ENCODE peak calls at places on chromosomes 2 and 18, in eight cellular contexts. A, Y, K, V, I, Q, B and F are unnamed samples.

GRCh38 chr2:127293386-127293757 is 572 bp downstream of the ERCC3 start:
- DNase-seq in A (peak), Y (no peak), K (no peak), V (peak), I (no peak), Q (no peak), B (no peak), F (no peak)

GRCh38 chr2:96164459-96165184 is 19.4 kb upstream of the DUSP2 start:
- DNase-seq in A (no peak), Y (no peak), K (no peak), V (no peak), I (peak), Q (peak), B (no peak), F (no peak)

GRCh38 chr2:85589982-85590791 is 5.4 kb upstream of the RNF181 start:
- DNase-seq in A (peak), Y (peak), K (no peak), V (peak), I (no peak), Q (no peak), B (peak), F (peak)

GRCh38 chr2:8437228-8437948 is 244.5 kb upstream of the ID2 start:
- DNase-seq in A (no peak), Y (no peak), K (no peak), V (no peak), I (no peak), Q (peak), B (no peak), F (no peak)

GRCh38 chr18:25305584-25305983 is 46.4 kb downstream of the ZNF521 start:
- DNase-seq in A (no peak), Y (no peak), K (no peak), V (peak), I (no peak), Q (no peak), B (no peak), F (no peak)

GRCh38 chr18:8496186-8496585 is 113.1 kb upstream of the RAB12 start:
- DNase-seq in A (no peak), Y (no peak), K (no peak), V (peak), I (no peak), Q (peak), B (peak), F (no peak)

GRCh38 chr18:64202229-64202835 is 53.4 kb upstream of the LINC00305 start:
- DNase-seq in A (no peak), Y (no peak), K (no peak), V (peak), I (no peak), Q (no peak), B (no peak), F (no peak)

GRCh38 chr2:10028988-10029874 is 14.1 kb upstream of the KLF11 start:
- DNase-seq in A (peak), Y (no peak), K (no peak), V (peak), I (peak), Q (peak), B (no peak), F (no peak)

GRCh38 chr2:140650825-140651224 is 1480.0 kb downstream of the LRP1B start:
- DNase-seq in A (peak), Y (no peak), K (no peak), V (peak), I (no peak), Q (no peak), B (peak), F (no peak)

GRCh38 chr2:197911667-197912066 is 107.3 kb downstream of the PLCL1 start:
- DNase-seq in A (no peak), Y (no peak), K (no peak), V (no peak), I (no peak), Q (no peak), B (no peak), F (no peak)

GRCh38 chr2:21279525-21279924 is 155.8 kb downstream of the TDRD15 start:
- DNase-seq in A (no peak), Y (no peak), K (no peak), V (no peak), I (no peak), Q (no peak), B (no peak), F (no peak)

GRCh38 chr18:45687617-45688016 is 36.4 kb upstream of the SLC14A1 start:
- DNase-seq in A (no peak), Y (no peak), K (peak), V (peak), I (peak), Q (no peak), B (no peak), F (no peak)

GRCh38 chr2:37775908-37776250 is 104.4 kb upstream of the CDC42EP3 start:
- DNase-seq in A (peak), Y (no peak), K (no peak), V (peak), I (no peak), Q (peak), B (peak), F (no peak)

GRCh38 chr2:216090369-216090786 is 8.7 kb downstream of the TMEM169 start:
- DNase-seq in A (peak), Y (no peak), K (peak), V (no peak), I (no peak), Q (no peak), B (no peak), F (no peak)

GRCh38 chr2:215104226-215104625 is 34.2 kb downstream of the ABCA12 start:
- DNase-seq in A (peak), Y (no peak), K (no peak), V (no peak), I (no peak), Q (no peak), B (no peak), F (no peak)

GRCh38 chr2:32558492-32558891 is 69.4 kb upstream of the TTC27 start:
- DNase-seq in A (no peak), Y (no peak), K (no peak), V (no peak), I (no peak), Q (no peak), B (peak), F (no peak)

GRCh38 chr18:46343940-46344372 is 239.8 kb downstream of the HAUS1 start:
- DNase-seq in A (peak), Y (no peak), K (peak), V (no peak), I (peak), Q (peak), B (no peak), F (no peak)

GRCh38 chr2:176876493-176877103 is 336.0 kb upstream of the HNRNPA3 start:
- DNase-seq in A (no peak), Y (no peak), K (no peak), V (no peak), I (no peak), Q (no peak), B (no peak), F (no peak)

GRCh38 chr18:251572-251971 is 16.3 kb downstream of the THOC1 start:
- DNase-seq in A (no peak), Y (no peak), K (no peak), V (no peak), I (no peak), Q (no peak), B (no peak), F (no peak)

GRCh38 chr18:68499141-68499540 is 215.8 kb downstream of the TMX3 start:
- DNase-seq in A (no peak), Y (no peak), K (no peak), V (no peak), I (no peak), Q (no peak), B (no peak), F (no peak)

GRCh38 chr18:7512990-7513389 is 54.1 kb upstream of the PTPRM start:
- DNase-seq in A (no peak), Y (no peak), K (no peak), V (no peak), I (no peak), Q (no peak), B (no peak), F (no peak)

GRCh38 chr18:48475635-48476549 is 62.9 kb upstream of the CTIF start:
- DNase-seq in A (peak), Y (no peak), K (peak), V (peak), I (no peak), Q (no peak), B (peak), F (peak)

GRCh38 chr2:20597868-20598183 is 53.1 kb downstream of the HS1BP3 start:
- DNase-seq in A (no peak), Y (no peak), K (no peak), V (no peak), I (no peak), Q (peak), B (no peak), F (no peak)

GRCh38 chr2:120539937-120540718 is 194.2 kb downstream of the INHBB start:
- DNase-seq in A (peak), Y (peak), K (no peak), V (peak), I (no peak), Q (peak), B (peak), F (peak)

GRCh38 chr2:163066085-163066484 is 227.5 kb upstream of the KCNH7 start:
- DNase-seq in A (no peak), Y (no peak), K (no peak), V (no peak), I (no peak), Q (no peak), B (no peak), F (no peak)

GRCh38 chr18:3481696-3482210 is 31.8 kb downstream of the TGIF1 start:
- DNase-seq in A (peak), Y (no peak), K (no peak), V (peak), I (no peak), Q (no peak), B (peak), F (no peak)

GRCh38 chr2:11647834-11648600 is 22.0 kb downstream of the NTSR2 start:
- DNase-seq in A (peak), Y (no peak), K (no peak), V (peak), I (no peak), Q (no peak), B (peak), F (no peak)

GRCh38 chr2:74119324-74119723 is 28.4 kb downstream of the BOLA3 start:
- DNase-seq in A (peak), Y (no peak), K (peak), V (peak), I (no peak), Q (no peak), B (peak), F (no peak)
- TF ChIP-seq CTCF in A (peak), Y (no peak), K (peak), V (peak), I (no peak), Q (no peak), B (no peak), F (peak)

GRCh38 chr2:204625135-204625534 is 79.9 kb downstream of the PARD3B start:
- DNase-seq in A (peak), Y (no peak), K (no peak), V (no peak), I (no peak), Q (no peak), B (no peak), F (no peak)
- TF ChIP-seq CTCF in A (peak), Y (no peak), K (peak), V (no peak), I (no peak), Q (no peak), B (no peak), F (no peak)

GRCh38 chr18:73848656-73849055 is 299.0 kb downstream of the FBXO15 start:
- DNase-seq in A (peak), Y (peak), K (no peak), V (peak), I (no peak), Q (no peak), B (peak), F (peak)

GRCh38 chr18:73839441-73839840 is 308.2 kb downstream of the FBXO15 start:
- DNase-seq in A (no peak), Y (no peak), K (no peak), V (no peak), I (no peak), Q (no peak), B (no peak), F (no peak)

GRCh38 chr18:73840319-73841065 is 307.1 kb downstream of the FBXO15 start:
- DNase-seq in A (no peak), Y (no peak), K (no peak), V (no peak), I (no peak), Q (no peak), B (no peak), F (no peak)

GRCh38 chr18:73841661-73842060 is 306.0 kb downstream of the FBXO15 start:
- DNase-seq in A (peak), Y (no peak), K (no peak), V (peak), I (no peak), Q (no peak), B (no peak), F (no peak)

GRCh38 chr18:73842795-73843394 is 304.7 kb downstream of the FBXO15 start:
- DNase-seq in A (peak), Y (no peak), K (peak), V (peak), I (no peak), Q (no peak), B (peak), F (no peak)
- TF ChIP-seq CTCF in A (peak), Y (peak), K (peak), V (peak), I (peak), Q (peak), B (peak), F (peak)

GRCh38 chr2:41394541-41394940 is 653.3 kb upstream of the PKDCC start:
- DNase-seq in A (no peak), Y (no peak), K (no peak), V (no peak), I (no peak), Q (no peak), B (no peak), F (no peak)

GRCh38 chr2:41395692-41396091 is 652.1 kb upstream of the PKDCC start:
- DNase-seq in A (no peak), Y (no peak), K (no peak), V (no peak), I (no peak), Q (no peak), B (no peak), F (no peak)

GRCh38 chr2:41405429-41405828 is 642.4 kb upstream of the PKDCC start:
- DNase-seq in A (no peak), Y (no peak), K (no peak), V (no peak), I (no peak), Q (no peak), B (no peak), F (no peak)

DNA sequence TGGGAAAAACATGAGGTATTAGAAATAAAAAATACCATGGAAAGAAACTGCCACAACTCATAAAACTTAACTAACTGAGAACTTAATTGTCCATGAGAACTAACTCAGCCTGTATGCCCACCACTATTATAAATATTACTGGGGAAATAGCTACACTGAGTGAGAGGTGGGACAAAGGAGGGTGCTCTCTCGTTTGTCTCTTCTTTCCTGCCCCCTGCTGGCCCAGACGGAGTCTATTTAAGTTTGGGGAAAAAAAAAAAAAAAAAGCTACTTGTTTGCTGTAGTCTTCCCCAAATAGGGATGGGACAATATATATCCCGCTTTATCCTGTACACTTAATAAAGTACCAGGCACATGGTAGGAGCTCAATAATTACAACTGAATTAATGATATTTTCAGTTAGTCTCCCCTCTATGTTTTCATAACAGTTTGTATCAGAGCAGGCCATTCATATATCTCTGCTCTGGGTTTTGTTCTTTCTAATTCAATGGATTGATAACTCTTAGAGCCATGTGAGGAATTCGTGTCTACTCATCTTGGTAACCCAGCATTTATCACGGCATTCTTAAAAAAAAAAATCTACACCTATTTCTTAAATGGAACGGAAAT is 647.7 kb upstream of the PKDCC start:
- DNase-seq in A (no peak), Y (no peak), K (peak), V (peak), I (no peak), Q (no peak), B (peak), F (no peak)
- TF ChIP-seq CTCF in A (no peak), Y (peak), K (peak), V (peak), I (no peak), Q (no peak), B (peak), F (no peak)

GRCh38 chr18:78659748-78660147 is 319.9 kb upstream of the SALL3 start:
- DNase-seq in A (no peak), Y (no peak), K (no peak), V (no peak), I (no peak), Q (no peak), B (no peak), F (no peak)
- TF ChIP-seq CTCF in A (no peak), Y (no peak), K (no peak), V (no peak), I (peak), Q (peak), B (no peak), F (no peak)

GRCh38 chr18:24000613-24001490 is 13.7 kb upstream of the TTC39C start:
- DNase-seq in A (no peak), Y (no peak), K (no peak), V (no peak), I (no peak), Q (no peak), B (no peak), F (no peak)
- TF ChIP-seq CTCF in A (no peak), Y (no peak), K (no peak), V (no peak), I (no peak), Q (no peak), B (no peak), F (no peak)

GRCh38 chr2:241734208-241734466 is 293 bp upstream of the D2HGDH start:
- DNase-seq in A (no peak), Y (no peak), K (no peak), V (no peak), I (no peak), Q (no peak), B (no peak), F (no peak)
- TF ChIP-seq CTCF in A (no peak), Y (peak), K (no peak), V (no peak), I (no peak), Q (no peak), B (no peak), F (no peak)

DNA sequence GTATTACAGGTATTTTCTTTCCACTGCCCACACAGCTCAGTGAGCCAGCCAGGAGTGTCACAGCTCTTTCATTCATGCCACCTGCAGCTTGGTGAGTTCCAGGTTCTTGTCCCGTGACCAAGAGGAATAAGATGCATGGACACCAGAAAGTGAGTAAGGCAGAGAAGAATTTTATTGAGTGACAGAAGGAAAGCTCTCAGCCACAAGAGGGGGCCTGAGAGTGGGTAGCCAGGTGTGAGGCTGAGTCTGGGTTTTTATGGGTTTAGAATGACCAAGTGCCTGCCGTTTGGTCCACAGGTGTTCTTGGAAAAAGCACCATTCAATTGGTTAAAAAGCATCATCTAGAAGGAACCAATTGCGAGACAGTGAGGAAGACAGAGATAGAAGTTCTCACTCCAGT is 1097.1 kb upstream of the SLC39A10 start:
- DNase-seq in A (no peak), Y (no peak), K (no peak), V (no peak), I (no peak), Q (no peak), B (no peak), F (no peak)
- TF ChIP-seq CTCF in A (no peak), Y (no peak), K (peak), V (no peak), I (no peak), Q (no peak), B (no peak), F (no peak)

GRCh38 chr2:239277401-239278085 is 123.3 kb downstream of the HDAC4 start:
- DNase-seq in A (no peak), Y (no peak), K (no peak), V (no peak), I (peak), Q (peak), B (no peak), F (no peak)

GRCh38 chr2:239275037-239275685 is 125.7 kb downstream of the HDAC4 start:
- DNase-seq in A (peak), Y (peak), K (no peak), V (peak), I (peak), Q (peak), B (peak), F (peak)

GRCh38 chr2:239275871-239276812 is 124.7 kb downstream of the HDAC4 start:
- DNase-seq in A (no peak), Y (peak), K (no peak), V (no peak), I (peak), Q (peak), B (peak), F (peak)

GRCh38 chr2:239278361-239278760 is 122.5 kb downstream of the HDAC4 start:
- DNase-seq in A (no peak), Y (no peak), K (no peak), V (no peak), I (no peak), Q (no peak), B (no peak), F (no peak)

DNA sequence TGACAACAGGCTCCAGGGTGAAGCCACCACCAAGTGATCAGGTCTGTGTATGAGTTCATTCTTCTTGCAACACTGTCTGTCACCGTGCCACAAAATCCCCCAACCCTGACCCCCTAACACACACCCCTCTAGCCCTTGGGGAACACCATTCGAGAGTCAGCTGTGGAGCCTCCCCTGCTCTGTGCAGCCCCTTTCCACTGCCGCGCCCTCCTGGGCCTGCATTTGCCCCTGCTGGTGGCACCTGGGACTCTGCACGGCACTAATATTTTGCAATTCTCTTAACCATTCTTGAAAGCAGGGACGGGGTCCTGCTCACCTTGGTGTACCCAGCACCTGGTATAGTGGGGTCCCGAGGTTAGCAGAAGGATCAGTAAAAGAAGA is 124.0 kb downstream of the HDAC4 start:
- DNase-seq in A (no peak), Y (no peak), K (no peak), V (no peak), I (no peak), Q (no peak), B (no peak), F (no peak)
- TF ChIP-seq CTCF in A (no peak), Y (peak), K (no peak), V (peak), I (no peak), Q (no peak), B (peak), F (no peak)

GRCh38 chr2:6917761-6918421 is 679 bp downstream of the RNF144A start:
- DNase-seq in A (no peak), Y (no peak), K (no peak), V (no peak), I (peak), Q (no peak), B (no peak), F (no peak)
- TF ChIP-seq CTCF in A (no peak), Y (no peak), K (no peak), V (no peak), I (no peak), Q (no peak), B (no peak), F (no peak)